ENCODE peak calls at places on chromosomes 11 and 22, in six cellular contexts. One of them, this sample, is unnamed.

GRCh38 chr11:73318501-73319011 is 10.5 kb downstream of the ARHGEF17 start:
- DNase-seq in astrocyte of the spinal cord: no peak
- DNase-seq in brain microvascular endothelial cell: no peak
- DNase-seq in astrocyte: no peak
- DNase-seq in activated CD4-positive, alpha-beta T cell treated with anti-CD3 and anti-CD28 coated beads, Interleukin-2, amount 50 U/mL, for 48 hours: no peak
- DNase-seq in activated naive CD8-positive, alpha-beta T cell treated with anti-CD3 and anti-CD28 coated beads, Interleukin-2, amount 50 U/mL, for 24 hours: no peak
- DNase-seq in this sample: no peak

GRCh38 chr11:69055598-69056516 is 7.1 kb downstream of the TPCN2 start:
- DNase-seq in astrocyte of the spinal cord: no peak
- DNase-seq in brain microvascular endothelial cell: no peak
- DNase-seq in astrocyte: no peak
- DNase-seq in activated CD4-positive, alpha-beta T cell treated with anti-CD3 and anti-CD28 coated beads, Interleukin-2, amount 50 U/mL, for 48 hours: no peak
- DNase-seq in activated naive CD8-positive, alpha-beta T cell treated with anti-CD3 and anti-CD28 coated beads, Interleukin-2, amount 50 U/mL, for 24 hours: peak
- DNase-seq in this sample: no peak

GRCh38 chr11:8690374-8691342 is 8.1 kb downstream of the RPL27A start:
- DNase-seq in astrocyte of the spinal cord: no peak
- DNase-seq in brain microvascular endothelial cell: no peak
- DNase-seq in astrocyte: no peak
- DNase-seq in activated CD4-positive, alpha-beta T cell treated with anti-CD3 and anti-CD28 coated beads, Interleukin-2, amount 50 U/mL, for 48 hours: no peak
- DNase-seq in activated naive CD8-positive, alpha-beta T cell treated with anti-CD3 and anti-CD28 coated beads, Interleukin-2, amount 50 U/mL, for 24 hours: no peak
- DNase-seq in this sample: no peak

GRCh38 chr11:8111636-8112035 is 30.6 kb downstream of the TUB start:
- DNase-seq in astrocyte of the spinal cord: no peak
- DNase-seq in brain microvascular endothelial cell: no peak
- DNase-seq in astrocyte: no peak
- DNase-seq in activated CD4-positive, alpha-beta T cell treated with anti-CD3 and anti-CD28 coated beads, Interleukin-2, amount 50 U/mL, for 48 hours: no peak
- DNase-seq in activated naive CD8-positive, alpha-beta T cell treated with anti-CD3 and anti-CD28 coated beads, Interleukin-2, amount 50 U/mL, for 24 hours: no peak
- DNase-seq in this sample: no peak

GRCh38 chr11:2271077-2271326 is 614 bp upstream of the ASCL2 start:
- DNase-seq in astrocyte of the spinal cord: no peak
- DNase-seq in brain microvascular endothelial cell: no peak
- DNase-seq in astrocyte: no peak
- DNase-seq in activated CD4-positive, alpha-beta T cell treated with anti-CD3 and anti-CD28 coated beads, Interleukin-2, amount 50 U/mL, for 48 hours: peak
- DNase-seq in activated naive CD8-positive, alpha-beta T cell treated with anti-CD3 and anti-CD28 coated beads, Interleukin-2, amount 50 U/mL, for 24 hours: peak
- DNase-seq in this sample: peak

GRCh38 chr11:4851033-4851432 is 2.0 kb upstream of the OR51S1 start:
- DNase-seq in astrocyte of the spinal cord: peak
- DNase-seq in brain microvascular endothelial cell: peak
- DNase-seq in astrocyte: peak
- DNase-seq in activated CD4-positive, alpha-beta T cell treated with anti-CD3 and anti-CD28 coated beads, Interleukin-2, amount 50 U/mL, for 48 hours: no peak
- DNase-seq in activated naive CD8-positive, alpha-beta T cell treated with anti-CD3 and anti-CD28 coated beads, Interleukin-2, amount 50 U/mL, for 24 hours: no peak
- DNase-seq in this sample: no peak

GRCh38 chr11:79046365-79046764 is 394.5 kb downstream of the TENM4 start:
- DNase-seq in astrocyte of the spinal cord: no peak
- DNase-seq in brain microvascular endothelial cell: no peak
- DNase-seq in astrocyte: no peak
- DNase-seq in activated CD4-positive, alpha-beta T cell treated with anti-CD3 and anti-CD28 coated beads, Interleukin-2, amount 50 U/mL, for 48 hours: no peak
- DNase-seq in activated naive CD8-positive, alpha-beta T cell treated with anti-CD3 and anti-CD28 coated beads, Interleukin-2, amount 50 U/mL, for 24 hours: no peak
- DNase-seq in this sample: no peak

GRCh38 chr22:44574057-44574456 is 76.0 kb upstream of the RTL6 start:
- DNase-seq in astrocyte of the spinal cord: peak
- DNase-seq in brain microvascular endothelial cell: no peak
- DNase-seq in astrocyte: peak
- DNase-seq in activated CD4-positive, alpha-beta T cell treated with anti-CD3 and anti-CD28 coated beads, Interleukin-2, amount 50 U/mL, for 48 hours: no peak
- DNase-seq in activated naive CD8-positive, alpha-beta T cell treated with anti-CD3 and anti-CD28 coated beads, Interleukin-2, amount 50 U/mL, for 24 hours: no peak
- DNase-seq in this sample: no peak

GRCh38 chr11:65491614-65492386 is 7.0 kb upstream of the MALAT1 start:
- DNase-seq in astrocyte of the spinal cord: peak
- DNase-seq in brain microvascular endothelial cell: peak
- DNase-seq in astrocyte: peak
- DNase-seq in activated CD4-positive, alpha-beta T cell treated with anti-CD3 and anti-CD28 coated beads, Interleukin-2, amount 50 U/mL, for 48 hours: no peak
- DNase-seq in activated naive CD8-positive, alpha-beta T cell treated with anti-CD3 and anti-CD28 coated beads, Interleukin-2, amount 50 U/mL, for 24 hours: no peak
- DNase-seq in this sample: no peak

This sample was measured in K562.